ENCODE peak calls at places on chromosomes 6 and 20, in seven cellular contexts. One of them, this sample, is unnamed.

GRCh38 chr6:4466260-4466659 is 309.9 kb upstream of the CDYL start:
- DNase-seq in GM12878: no peak
- DNase-seq in SK-N-SH: no peak
- DNase-seq in K562: no peak
- DNase-seq in H1: no peak
- DNase-seq in GM12891: no peak
- DNase-seq in HepG2: no peak
- DNase-seq in this sample: no peak

GRCh38 chr6:106141441-106142237 is 55.5 kb downstream of the PRDM1 start:
- DNase-seq in HepG2: no peak
- DNase-seq in H1: no peak
- DNase-seq in SK-N-SH: no peak
- DNase-seq in K562: no peak
- DNase-seq in GM12891: no peak
- DNase-seq in GM12878: peak
- DNase-seq in this sample: no peak

GRCh38 chr6:166810864-166811263 is 145.5 kb downstream of the RNASET2 start:
- DNase-seq in K562: no peak
- DNase-seq in H1: no peak
- DNase-seq in GM12878: no peak
- DNase-seq in SK-N-SH: no peak
- DNase-seq in GM12891: no peak
- DNase-seq in HepG2: no peak
- DNase-seq in this sample: no peak

GRCh38 chr20:11355338-11355737 is 562.4 kb upstream of the BTBD3 start:
- DNase-seq in GM12878: no peak
- DNase-seq in HepG2: no peak
- DNase-seq in K562: no peak
- DNase-seq in SK-N-SH: no peak
- DNase-seq in H1: no peak
- DNase-seq in GM12891: no peak
- DNase-seq in this sample: no peak

GRCh38 chr6:168650686-168651085 is 209.7 kb downstream of the SMOC2 start:
- DNase-seq in GM12891: no peak
- DNase-seq in HepG2: no peak
- DNase-seq in SK-N-SH: no peak
- DNase-seq in H1: no peak
- DNase-seq in GM12878: no peak
- DNase-seq in K562: no peak
- DNase-seq in this sample: no peak

GRCh38 chr6:130140084-130140483 is 82.7 kb downstream of the SAMD3 start:
- DNase-seq in K562: no peak
- DNase-seq in H1: no peak
- DNase-seq in GM12891: no peak
- DNase-seq in GM12878: no peak
- DNase-seq in SK-N-SH: no peak
- DNase-seq in HepG2: no peak
- DNase-seq in this sample: no peak

GRCh38 chr6:143700684-143701342 is 23.0 kb downstream of the PHACTR2 start:
- DNase-seq in GM12891: no peak
- DNase-seq in GM12878: no peak
- DNase-seq in H1: no peak
- DNase-seq in SK-N-SH: peak
- DNase-seq in HepG2: no peak
- DNase-seq in K562: no peak
- DNase-seq in this sample: no peak

GRCh38 chr6:37488464-37488863 is 11.2 kb downstream of the CCDC167 start:
- DNase-seq in GM12891: no peak
- DNase-seq in K562: no peak
- DNase-seq in H1: no peak
- DNase-seq in SK-N-SH: no peak
- DNase-seq in HepG2: no peak
- DNase-seq in GM12878: no peak
- DNase-seq in this sample: no peak

GRCh38 chr6:123053602-123054225 is 57.7 kb downstream of the CLVS2 start:
- DNase-seq in H1: no peak
- DNase-seq in K562: no peak
- DNase-seq in SK-N-SH: no peak
- DNase-seq in HepG2: no peak
- DNase-seq in GM12878: no peak
- DNase-seq in GM12891: no peak
- DNase-seq in this sample: no peak

GRCh38 chr6:123055266-123055665 is 59.2 kb downstream of the CLVS2 start:
- DNase-seq in H1: no peak
- DNase-seq in K562: no peak
- DNase-seq in HepG2: no peak
- DNase-seq in GM12891: no peak
- DNase-seq in GM12878: no peak
- DNase-seq in SK-N-SH: no peak
- DNase-seq in this sample: no peak
- TF ChIP-seq POLR2AphosphoS5 in H1: no peak
- TF ChIP-seq POLR2AphosphoS5 in K562: no peak
- TF ChIP-seq POLR2AphosphoS5 in HepG2: no peak
- TF ChIP-seq POLR2AphosphoS5 in GM12891: no peak
- TF ChIP-seq POLR2AphosphoS5 in GM12878: no peak
- TF ChIP-seq POLR2AphosphoS5 in SK-N-SH: no peak
- TF ChIP-seq POLR2AphosphoS5 in this sample: no peak

GRCh38 chr6:32625137-32625536 is 12.1 kb upstream of the HLA-DQA1 start:
- DNase-seq in GM12891: no peak
- DNase-seq in K562: no peak
- DNase-seq in HepG2: no peak
- DNase-seq in GM12878: no peak
- DNase-seq in SK-N-SH: no peak
- DNase-seq in H1: no peak
- DNase-seq in this sample: no peak

GRCh38 chr6:32621372-32621771 is 15.8 kb upstream of the HLA-DQA1 start:
- DNase-seq in SK-N-SH: no peak
- DNase-seq in HepG2: no peak
- DNase-seq in H1: no peak
- DNase-seq in GM12891: no peak
- DNase-seq in K562: no peak
- DNase-seq in GM12878: no peak
- DNase-seq in this sample: no peak

GRCh38 chr6:32624565-32624964 is 12.6 kb upstream of the HLA-DQA1 start:
- DNase-seq in H1: no peak
- DNase-seq in GM12878: no peak
- DNase-seq in SK-N-SH: no peak
- DNase-seq in GM12891: no peak
- DNase-seq in HepG2: no peak
- DNase-seq in K562: no peak
- DNase-seq in this sample: no peak

GRCh38 chr6:32623693-32624092 is 13.5 kb upstream of the HLA-DQA1 start:
- DNase-seq in GM12878: no peak
- DNase-seq in H1: no peak
- DNase-seq in SK-N-SH: no peak
- DNase-seq in HepG2: no peak
- DNase-seq in GM12891: no peak
- DNase-seq in K562: no peak
- DNase-seq in this sample: no peak

DNA sequence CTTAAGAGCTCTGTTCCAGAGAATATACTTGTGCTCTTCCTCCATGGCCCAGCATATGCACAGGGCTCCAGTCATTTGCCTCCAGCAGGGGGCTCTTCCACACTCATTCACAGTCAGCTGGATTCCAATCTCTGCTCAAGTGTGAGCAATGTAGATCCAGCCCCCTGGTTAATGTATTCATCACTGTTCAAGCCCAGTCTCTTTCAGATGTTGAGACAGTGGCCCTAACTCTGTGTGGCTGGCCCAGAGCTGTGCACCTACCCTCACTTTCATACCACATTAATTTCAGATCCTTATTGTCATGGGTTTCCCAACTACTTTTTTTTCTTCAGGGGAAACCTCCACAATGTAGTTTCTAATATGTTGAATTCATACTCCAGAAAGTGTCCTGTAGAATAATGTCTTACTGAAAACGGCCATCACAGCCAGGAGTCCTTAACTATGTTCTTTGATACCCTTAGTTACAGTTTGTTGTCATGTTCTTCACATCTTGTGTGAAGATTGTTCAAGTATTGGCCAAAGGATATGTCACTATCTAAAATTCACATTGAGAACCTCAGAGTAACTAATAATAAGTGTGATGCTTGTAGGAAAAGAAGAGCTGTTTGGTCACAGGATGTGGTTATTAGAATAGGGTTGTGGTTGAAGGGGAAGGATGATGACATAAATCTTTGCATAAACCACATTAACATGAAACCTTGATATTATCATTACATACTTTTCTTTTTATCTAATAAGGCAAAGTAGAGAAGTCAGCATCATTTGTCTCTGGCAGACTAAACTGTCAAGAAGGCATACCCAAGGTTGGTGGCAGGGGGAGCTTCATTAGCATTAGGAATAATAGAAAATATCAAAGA is 14.4 kb upstream of the HLA-DQA1 start:
- DNase-seq in H1: peak
- DNase-seq in K562: no peak
- DNase-seq in SK-N-SH: peak
- DNase-seq in HepG2: peak
- DNase-seq in GM12878: peak
- DNase-seq in GM12891: peak
- DNase-seq in this sample: peak
- TF ChIP-seq TAF1 in H1: no peak
- TF ChIP-seq TAF1 in K562: no peak
- TF ChIP-seq TAF1 in SK-N-SH: no peak
- TF ChIP-seq TAF1 in HepG2: no peak
- TF ChIP-seq TAF1 in GM12878: peak
- TF ChIP-seq TAF1 in GM12891: peak
- TF ChIP-seq TAF1 in this sample: peak

GRCh38 chr20:50724851-50725721 is 6.3 kb upstream of the PARD6B start:
- DNase-seq in GM12891: no peak
- DNase-seq in SK-N-SH: peak
- DNase-seq in GM12878: no peak
- DNase-seq in HepG2: peak
- DNase-seq in H1: no peak
- DNase-seq in K562: peak
- DNase-seq in this sample: no peak
- TF ChIP-seq POLR2AphosphoS5 in GM12891: no peak
- TF ChIP-seq POLR2AphosphoS5 in SK-N-SH: no peak
- TF ChIP-seq POLR2AphosphoS5 in GM12878: no peak
- TF ChIP-seq POLR2AphosphoS5 in HepG2: no peak
- TF ChIP-seq POLR2AphosphoS5 in H1: no peak
- TF ChIP-seq POLR2AphosphoS5 in K562: peak
- TF ChIP-seq POLR2AphosphoS5 in this sample: no peak

GRCh38 chr20:57262244-57263126 is 4.0 kb downstream of the BMP7 start:
- DNase-seq in SK-N-SH: no peak
- DNase-seq in K562: no peak
- DNase-seq in GM12878: no peak
- DNase-seq in HepG2: no peak
- DNase-seq in GM12891: no peak
- DNase-seq in H1: no peak
- DNase-seq in this sample: no peak

GRCh38 chr20:57264151-57264792 is 2.2 kb downstream of the BMP7 start:
- DNase-seq in GM12878: no peak
- DNase-seq in HepG2: peak
- DNase-seq in K562: peak
- DNase-seq in H1: no peak
- DNase-seq in SK-N-SH: no peak
- DNase-seq in GM12891: no peak
- DNase-seq in this sample: no peak

GRCh38 chr20:57263767-57264150 is 2.7 kb downstream of the BMP7 start:
- DNase-seq in HepG2: no peak
- DNase-seq in GM12891: no peak
- DNase-seq in K562: no peak
- DNase-seq in GM12878: no peak
- DNase-seq in SK-N-SH: no peak
- DNase-seq in H1: no peak
- DNase-seq in this sample: no peak

GRCh38 chr20:57261488-57262243 is 4.8 kb downstream of the BMP7 start:
- DNase-seq in SK-N-SH: no peak
- DNase-seq in HepG2: no peak
- DNase-seq in H1: no peak
- DNase-seq in GM12891: no peak
- DNase-seq in K562: no peak
- DNase-seq in GM12878: no peak
- DNase-seq in this sample: no peak

GRCh38 chr20:57263127-57263609 is 3.3 kb downstream of the BMP7 start:
- DNase-seq in GM12878: no peak
- DNase-seq in K562: no peak
- DNase-seq in HepG2: no peak
- DNase-seq in GM12891: no peak
- DNase-seq in SK-N-SH: no peak
- DNase-seq in H1: no peak
- DNase-seq in this sample: no peak
- TF ChIP-seq TAF1 in GM12878: no peak
- TF ChIP-seq TAF1 in K562: no peak
- TF ChIP-seq TAF1 in HepG2: no peak
- TF ChIP-seq TAF1 in GM12891: no peak
- TF ChIP-seq TAF1 in SK-N-SH: no peak
- TF ChIP-seq TAF1 in H1: no peak
- TF ChIP-seq TAF1 in this sample: no peak

DNA sequence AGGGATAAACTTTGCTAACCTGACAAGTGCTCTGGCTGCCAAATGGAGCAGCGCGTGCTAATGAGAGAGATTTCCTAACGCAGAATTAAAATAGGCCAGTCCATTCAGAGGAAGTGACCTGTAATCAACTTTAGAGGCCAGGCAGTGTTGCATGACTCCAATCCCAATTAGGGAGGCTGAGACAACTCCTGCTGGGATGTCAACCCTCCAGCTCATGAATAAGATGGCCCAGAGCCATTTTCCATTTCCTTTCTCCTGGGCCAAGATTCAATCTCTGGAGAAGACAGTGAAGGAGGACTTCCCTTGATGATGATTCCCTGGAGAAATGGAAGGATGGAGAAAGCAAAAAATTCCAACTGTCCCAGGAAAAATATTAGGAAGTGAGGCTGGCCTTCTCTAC is 241.5 kb upstream of the RNF24 start:
- DNase-seq in HepG2: no peak
- DNase-seq in SK-N-SH: no peak
- DNase-seq in GM12878: no peak
- DNase-seq in H1: no peak
- DNase-seq in K562: no peak
- DNase-seq in GM12891: no peak
- DNase-seq in this sample: no peak
- TF ChIP-seq POLR2AphosphoS5 in HepG2: no peak
- TF ChIP-seq POLR2AphosphoS5 in SK-N-SH: no peak
- TF ChIP-seq POLR2AphosphoS5 in GM12878: no peak
- TF ChIP-seq POLR2AphosphoS5 in H1: no peak
- TF ChIP-seq POLR2AphosphoS5 in K562: no peak
- TF ChIP-seq POLR2AphosphoS5 in GM12891: no peak
- TF ChIP-seq POLR2AphosphoS5 in this sample: no peak

This sample was measured in GM12892.